ENCODE peak calls at places on chromosomes 4 and X, in nine cellular contexts. A, V, D, F, E, L, W, U and O are unnamed samples.

GRCh38 chrX:38805294-38806053 is 4.2 kb downstream of the MID1IP1 start:
- DNase-seq in E (peak), D (peak), V (peak), A (peak), W (peak), L (no peak), U (peak), F (peak), O (peak)

GRCh38 chrX:136260801-136261200 is 9.6 kb upstream of the MAP7D3 start:
- DNase-seq in A (no peak), L (no peak), E (no peak), V (no peak), F (no peak), W (no peak), U (no peak), D (no peak), O (no peak)

GRCh38 chr4:87153078-87153477 is 67.3 kb downstream of the KLHL8 start:
- DNase-seq in D (no peak), A (no peak), U (no peak), E (no peak), F (no peak), L (no peak), W (no peak), V (no peak), O (no peak)

GRCh38 chrX:3522016-3522690 is 175.7 kb upstream of the MXRA5 start:
- DNase-seq in A (no peak), L (no peak), F (no peak), E (no peak), V (no peak), D (no peak), W (no peak), U (no peak), O (no peak)

GRCh38 chrX:134551365-134552095 is 91.6 kb downstream of the HPRT1 start:
- DNase-seq in V (no peak), A (no peak), W (no peak), F (no peak), L (no peak), D (no peak), U (no peak), E (no peak), O (no peak)

GRCh38 chrX:115192244-115192700 is 3.1 kb downstream of the RBMXL3 start:
- DNase-seq in D (peak), W (no peak), V (no peak), U (no peak), A (no peak), E (no peak), L (no peak), F (no peak), O (no peak)

GRCh38 chr4:61200195-61200990 is at the start of gene ADGRL3:
- DNase-seq in F (no peak), V (peak), L (no peak), E (peak), U (peak), D (peak), A (peak), W (peak), O (peak)

GRCh38 chr4:140935259-140935658 is 179.1 kb upstream of the TBC1D9 start:
- DNase-seq in D (no peak), E (peak), L (no peak), F (no peak), W (no peak), A (no peak), U (peak), V (no peak), O (peak)

GRCh38 chr4:185227713-185228278 is 18.4 kb downstream of the SNX25 start:
- DNase-seq in D (no peak), A (no peak), W (no peak), E (no peak), F (no peak), V (no peak), U (no peak), L (no peak), O (no peak)

GRCh38 chr4:793109-793861 is 32.6 kb downstream of the CPLX1 start:
- DNase-seq in V (no peak), A (no peak), E (peak), L (no peak), U (no peak), F (no peak), D (peak), W (peak), O (no peak)

GRCh38 chrX:125532411-125533089 is 212.9 kb downstream of the TEX13C start:
- DNase-seq in V (no peak), L (no peak), A (no peak), W (no peak), F (no peak), D (no peak), U (no peak), E (no peak), O (no peak)

GRCh38 chr4:112966701-112967100 is 82.8 kb upstream of the ANK2 start:
- DNase-seq in D (no peak), E (no peak), A (no peak), U (no peak), L (no peak), V (no peak), W (no peak), F (no peak), O (no peak)

GRCh38 chrX:150854856-150855255 is 43.6 kb downstream of the CD99L2 start:
- DNase-seq in W (peak), D (no peak), F (no peak), E (no peak), L (no peak), A (no peak), V (no peak), U (no peak), O (no peak)

GRCh38 chr4:73848183-73848777 is 4.8 kb upstream of the PF4V1 start:
- DNase-seq in L (no peak), F (no peak), A (no peak), D (no peak), V (no peak), E (no peak), W (no peak), U (no peak), O (no peak)

GRCh38 chrX:154988719-154989118 is 33.8 kb downstream of the F8 start:
- DNase-seq in F (no peak), D (no peak), A (no peak), E (no peak), V (no peak), W (no peak), U (no peak), L (no peak), O (no peak)

GRCh38 chr4:158112612-158113011 is 60.2 kb downstream of the GASK1B start:
- DNase-seq in U (no peak), F (no peak), D (no peak), W (no peak), A (no peak), V (no peak), L (peak), E (no peak), O (no peak)

GRCh38 chr4:8664976-8665375 is 72.4 kb downstream of the CPZ start:
- DNase-seq in L (no peak), V (no peak), F (no peak), U (no peak), W (peak), E (no peak), A (no peak), D (no peak), O (no peak)

GRCh38 chr4:43264730-43265129 is 372.2 kb downstream of the GRXCR1 start:
- DNase-seq in A (no peak), U (no peak), W (no peak), F (no peak), L (no peak), E (no peak), V (no peak), D (no peak), O (no peak)

GRCh38 chr4:113677333-113677732 is 84.2 kb downstream of the CAMK2D start:
- DNase-seq in F (no peak), A (no peak), L (no peak), D (no peak), E (no peak), W (no peak), V (no peak), U (no peak), O (no peak)

GRCh38 chr4:76074468-76074867 is at the start of gene ART3:
- DNase-seq in U (peak), D (no peak), A (no peak), F (no peak), L (no peak), W (no peak), V (no peak), E (no peak), O (no peak)

GRCh38 chr4:111798840-111799239 is 346.4 kb upstream of the FAM241A start:
- DNase-seq in L (no peak), W (peak), E (peak), U (peak), V (no peak), A (no peak), D (no peak), F (no peak), O (no peak)

GRCh38 chr4:80566203-80566872 is 230.8 kb downstream of the CFAP299 start:
- DNase-seq in W (no peak), E (no peak), A (no peak), U (no peak), D (no peak), L (no peak), V (no peak), F (peak), O (no peak)

GRCh38 chr4:152458801-152459302 is 77.0 kb downstream of the FBXW7 start:
- DNase-seq in A (no peak), V (no peak), F (no peak), L (no peak), E (no peak), W (no peak), U (no peak), D (no peak), O (no peak)

GRCh38 chr4:101981756-101982155 is 191.2 kb downstream of the BANK1 start:
- DNase-seq in W (no peak), D (no peak), L (no peak), V (no peak), E (no peak), F (peak), U (peak), A (peak), O (no peak)

GRCh38 chr4:304987-305680 is at the start of gene ZNF732:
- DNase-seq in V (peak), F (no peak), D (peak), W (peak), U (peak), A (no peak), L (peak), E (no peak), O (no peak)

GRCh38 chrX:37993857-37994619 is 12.3 kb upstream of the SYTL5 start:
- DNase-seq in E (no peak), D (no peak), W (peak), F (peak), L (no peak), A (peak), U (no peak), V (peak), O (no peak)

GRCh38 chr4:123952530-123953274 is 556.1 kb downstream of the SPRY1 start:
- DNase-seq in D (no peak), E (no peak), U (no peak), A (no peak), F (no peak), V (no peak), L (no peak), W (peak), O (no peak)

GRCh38 chrX:44415639-44416386 is 72.3 kb upstream of the EFHC2 start:
- DNase-seq in E (no peak), L (no peak), F (no peak), U (no peak), A (no peak), D (no peak), V (peak), W (no peak), O (no peak)

GRCh38 chr4:170705907-170706306 is 616.2 kb upstream of the AADAT start:
- DNase-seq in L (no peak), F (no peak), W (no peak), V (no peak), E (no peak), A (no peak), D (no peak), U (no peak), O (no peak)